ENCODE peak calls at places on chromosomes 12 and 14, in four cellular contexts. D, M, J and C are unnamed samples.
A peak's percentile ranks its signal among the peaks of the same experiment; 100 is the strongest.

GRCh38 chr12:114269153-114269552 is 136.8 kb downstream of the TBX5 start:
- DNase-seq in M (no peak), D (no peak), J (no peak), C (no peak)

GRCh38 chr12:130966443-130967030 is 12.8 kb downstream of the ADGRD1 start:
- DNase-seq in M (no peak), J (no peak), D (no peak), C (no peak)

GRCh38 chr12:94760786-94761185 is 110.4 kb upstream of the TMCC3 start:
- DNase-seq in M (peak; percentile 47), J (no peak), D (peak; percentile 45), C (no peak)

GRCh38 chr12:124636138-124636968 is 68.9 kb upstream of the NCOR2 start:
- DNase-seq in M (peak; percentile 87), D (peak; percentile 76), J (peak; percentile 89), C (no peak)

GRCh38 chr14:99936056-99936455 is 129.2 kb upstream of the EVL start:
- DNase-seq in D (peak; percentile 85), J (peak; percentile 42), M (peak; percentile 25), C (no peak)

GRCh38 chr14:89507521-89507920 is 90.5 kb upstream of the FOXN3 start:
- DNase-seq in D (peak; percentile 93), M (peak; percentile 76), J (peak; percentile 91), C (peak; percentile 39)

GRCh38 chr12:119318811-119319210 is 15.7 kb upstream of the CCDC60 start:
- DNase-seq in J (no peak), D (no peak), M (no peak), C (no peak)

GRCh38 chr12:131287938-131288797 is 334.5 kb downstream of the ADGRD1 start:
- DNase-seq in M (no peak), J (no peak), D (no peak), C (no peak)

GRCh38 chr12:7439579-7440505 is 4.1 kb downstream of the CD163L1 start:
- DNase-seq in D (peak; percentile 68), J (no peak), M (peak; percentile 61), C (no peak)

GRCh38 chr12:120376416-120376815 is 7.5 kb upstream of the MSI1 start:
- DNase-seq in J (peak; percentile 18), D (no peak), M (no peak), C (no peak)

GRCh38 chr12:86312258-86312657 is 56.1 kb upstream of the MGAT4C start:
- DNase-seq in J (no peak), D (no peak), M (no peak), C (no peak)

GRCh38 chr14:100317897-100318808 is 5.0 kb upstream of the SLC25A47 start:
- DNase-seq in M (peak; percentile 60), J (no peak), D (peak; percentile 46), C (no peak)

GRCh38 chr14:38001501-38001900 is 206.2 kb upstream of the SSTR1 start:
- DNase-seq in M (no peak), D (no peak), J (no peak), C (no peak)

GRCh38 chr12:31274520-31275300 is 51.2 kb downstream of the SINHCAF start:
- DNase-seq in D (no peak), M (no peak), J (no peak), C (no peak)

GRCh38 chr12:214005-214736 is at the start of gene SLC6A12:
- DNase-seq in M (no peak), D (no peak), J (no peak), C (no peak)

GRCh38 chr14:88013750-88014349 is 8.9 kb downstream of the GPR65 start:
- DNase-seq in J (peak; percentile 84), M (peak; percentile 82), D (peak; percentile 58), C (no peak)

GRCh38 chr12:122834229-122834920 is 882 bp upstream of the HIP1R start:
- DNase-seq in D (peak; percentile 41), J (peak; percentile 74), M (peak; percentile 45), C (no peak)
- TF ChIP-seq CTCF in D (peak; percentile 34), J (peak; percentile 42), M (peak; percentile 16), C (no peak)

DNA sequence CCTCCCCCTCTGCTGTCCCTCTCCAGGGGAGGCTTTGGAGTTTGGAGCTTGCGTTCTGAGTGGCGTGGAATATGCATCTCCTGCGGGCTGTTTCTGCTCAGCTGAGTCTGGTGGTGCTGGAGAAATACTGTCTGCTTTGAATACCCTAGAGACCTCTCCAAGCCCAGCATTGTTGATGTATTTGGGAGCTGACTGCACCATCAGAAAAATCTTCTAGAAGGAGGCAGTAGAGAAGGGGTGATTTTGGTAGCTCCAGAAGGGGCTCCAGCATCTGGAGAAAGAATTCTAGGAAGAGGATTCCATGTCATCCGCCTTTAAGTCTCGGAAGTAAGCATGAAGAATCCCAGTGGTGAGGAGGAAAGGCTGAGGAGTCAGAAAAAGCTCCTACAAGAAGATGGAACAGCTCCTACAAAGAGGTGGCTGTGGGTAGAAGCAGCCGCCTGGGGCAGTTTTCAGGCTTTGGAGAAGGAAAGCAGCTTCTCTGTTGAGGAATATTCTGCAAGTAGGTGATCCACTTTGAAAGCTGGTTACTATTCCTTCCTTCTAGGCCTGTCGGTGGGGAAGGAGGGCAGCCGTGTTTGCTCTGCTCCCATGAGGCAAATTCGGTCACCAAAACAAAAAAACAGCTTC is 9.7 kb downstream of the MLXIP start:
- DNase-seq in J (no peak), M (peak; percentile 61), D (no peak), C (no peak)
- H3K4me3 ChIP-seq in J (no peak overlapping the region), M (no peak overlapping the region), D (no peak overlapping the region), C (no peak overlapping the region)

DNA sequence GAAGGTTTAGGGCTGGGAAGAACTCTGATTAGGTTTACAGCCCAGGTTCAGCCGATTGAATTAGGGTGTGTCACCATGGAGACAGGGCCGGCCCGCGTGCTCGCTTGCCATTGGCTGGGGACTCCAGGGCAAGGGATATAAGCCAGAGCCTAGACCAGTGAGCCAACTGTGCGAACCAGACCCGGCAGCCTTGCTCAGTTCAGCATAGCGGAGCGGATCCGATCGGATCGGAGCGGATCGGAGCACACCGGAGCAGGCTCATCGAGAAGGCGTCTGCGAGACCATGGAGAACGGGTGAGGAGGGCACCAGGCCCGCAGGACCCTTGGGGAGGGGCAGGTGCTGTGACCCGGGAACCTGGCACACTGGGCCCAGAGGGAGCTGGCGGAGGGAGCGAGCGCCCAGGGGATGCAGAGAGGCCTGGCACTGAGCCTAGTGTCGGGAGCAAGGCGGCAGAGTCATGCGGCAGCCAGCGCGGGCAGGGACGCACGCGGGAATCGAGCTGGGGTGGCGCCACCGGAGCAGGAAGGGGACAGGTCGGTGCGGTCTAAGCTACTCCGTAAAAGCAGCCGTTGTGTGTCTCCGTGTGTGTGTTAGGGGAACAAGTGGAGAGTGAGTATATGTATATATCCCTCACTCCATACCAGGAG is at the start of gene PNP:
- DNase-seq in D (peak; percentile 83), M (peak; percentile 92), J (peak; percentile 92), C (peak; percentile 52)
- TF ChIP-seq CTCF in D (no peak), M (no peak), J (no peak), C (no peak)

DNA sequence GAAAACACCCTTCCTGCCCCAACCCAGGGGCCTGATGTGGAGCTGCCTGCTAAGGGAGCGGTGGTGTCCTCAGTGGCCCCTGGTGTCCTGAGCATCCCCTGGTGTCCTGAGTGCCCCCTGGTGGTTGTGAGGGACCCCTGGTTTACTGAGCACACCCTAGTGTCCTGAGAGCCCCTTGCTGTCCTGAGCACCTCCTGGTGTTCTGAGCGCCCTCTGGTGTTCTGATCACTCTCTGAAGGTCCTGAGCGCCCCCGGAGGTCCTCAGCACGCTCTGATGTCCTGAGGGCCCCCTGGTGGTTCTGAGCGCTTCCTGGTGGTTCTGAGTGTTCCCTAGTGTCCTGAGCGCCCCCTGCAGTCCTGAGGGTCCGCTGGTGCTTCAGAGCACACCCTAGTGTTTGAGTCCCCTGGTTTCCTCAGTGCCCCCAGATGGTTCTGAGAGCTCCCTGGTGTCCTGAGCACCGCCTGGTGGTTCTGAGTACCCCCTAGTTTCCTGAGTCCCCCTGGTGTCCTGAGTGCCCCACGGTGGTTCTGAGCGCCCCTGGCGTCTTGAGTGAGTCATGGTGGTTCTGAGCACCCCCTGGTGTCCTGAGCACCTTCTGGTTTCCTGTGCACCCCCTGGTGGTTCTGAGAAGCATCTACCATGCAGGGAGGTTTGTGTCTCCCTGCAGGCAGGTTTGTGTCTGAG is 1004.2 kb downstream of the TMEM121 start:
- DNase-seq in D (no peak), M (no peak), J (no peak), C (no peak)
- H3K4me3 ChIP-seq in D (no peak overlapping the region), M (no peak overlapping the region), J (no peak overlapping the region), C (no peak overlapping the region)

GRCh38 chr12:56298828-56299227 is 1.3 kb downstream of the CS start:
- DNase-seq in D (no peak), M (no peak), J (no peak), C (no peak)
- TF ChIP-seq CTCF in D (no peak), M (no peak), J (no peak), C (no peak)

DNA sequence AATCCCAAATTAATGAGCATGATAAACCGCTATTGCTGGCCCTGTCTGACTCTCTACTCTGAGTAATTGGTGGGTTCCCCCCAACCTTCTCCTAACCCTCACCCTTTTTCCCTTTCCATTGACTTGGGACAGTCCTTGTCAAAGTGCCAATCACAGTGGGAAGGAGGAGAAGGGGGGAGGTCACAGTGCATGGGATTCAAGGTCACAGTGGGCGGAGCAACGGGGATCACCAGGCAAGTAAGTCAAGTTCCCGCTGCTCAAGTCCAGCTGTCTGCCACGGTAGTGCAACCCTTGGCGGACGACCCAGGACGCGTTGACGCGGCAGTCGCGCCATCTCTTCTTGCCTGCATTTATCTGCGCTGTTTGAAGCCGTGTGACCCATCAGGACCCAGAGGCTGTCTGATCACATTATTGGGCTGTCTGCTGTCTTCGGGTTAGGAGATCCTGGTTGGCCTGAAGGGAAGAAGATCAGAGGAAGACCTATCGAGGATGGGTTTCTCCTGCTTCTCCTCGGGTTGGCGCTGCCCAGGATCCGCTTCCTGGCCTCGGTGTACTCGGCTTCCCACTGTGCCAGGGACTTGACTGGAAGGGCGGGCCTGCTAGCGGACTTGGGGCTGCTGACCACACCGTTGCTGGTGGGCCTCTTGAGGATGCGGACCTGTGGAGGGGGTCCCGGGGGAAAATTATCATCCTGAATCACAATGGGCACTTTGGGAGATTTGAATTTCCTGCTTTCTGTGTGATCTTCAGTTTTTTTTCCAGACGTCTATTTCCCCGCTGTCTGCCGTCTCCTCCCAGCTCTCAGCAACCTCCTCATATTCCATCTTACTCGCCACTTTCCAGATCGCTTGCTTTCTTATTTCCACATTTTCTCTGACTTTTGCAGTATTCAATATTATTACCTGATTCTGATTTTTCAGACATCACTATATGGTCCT is 3.1 kb upstream of the MDM2 start:
- DNase-seq in D (no peak), M (no peak), J (no peak), C (no peak)
- H3K4me3 ChIP-seq in D (no peak overlapping the region), M (no peak overlapping the region), J (no peak overlapping the region), C (no peak overlapping the region)

GRCh38 chr14:74084277-74085046 is at the start of the genes ALDH6A1 and LIN52:
- DNase-seq in J (peak; percentile 100), M (peak; percentile 100), D (peak; percentile 100), C (peak; percentile 100)
- TF ChIP-seq CTCF in J (no peak), M (no peak), D (no peak), C (no peak)

DNA sequence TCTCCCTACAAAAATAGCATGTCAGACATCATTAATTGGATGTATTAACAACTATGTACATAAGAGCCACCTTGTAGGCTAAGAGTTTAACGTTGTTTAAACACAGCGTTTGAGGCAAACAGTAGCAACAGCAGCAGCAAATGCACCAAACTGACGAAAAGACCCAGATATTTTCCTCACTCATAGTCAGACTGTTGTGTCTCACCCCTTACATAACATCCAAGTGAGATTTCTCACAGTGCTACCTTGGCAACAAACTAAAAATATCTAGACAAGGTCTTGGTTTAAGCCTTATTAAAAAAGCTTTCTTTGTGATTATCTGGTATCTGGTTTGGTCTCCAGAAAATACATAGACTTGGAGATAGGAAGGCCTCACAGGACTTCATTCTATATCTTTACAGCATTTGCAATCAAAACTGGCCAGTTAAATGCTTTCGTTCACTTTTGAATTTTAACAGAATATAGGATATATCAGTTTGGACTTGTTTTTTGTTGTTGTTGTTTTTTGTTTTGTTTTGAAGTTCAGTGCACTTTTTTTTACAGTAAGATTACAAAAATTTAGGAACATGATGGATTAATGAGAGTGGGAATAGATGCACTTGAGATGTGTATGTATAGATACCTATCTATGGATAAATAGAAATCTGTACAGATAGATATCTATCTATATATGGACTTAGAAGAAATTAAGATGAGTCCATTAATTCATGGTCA is 4.1 kb downstream of the BHLHE41 start:
- DNase-seq in J (peak; percentile 51), D (peak; percentile 56), M (no peak), C (no peak)
- H3K4me3 ChIP-seq in J (peak overlapping the region; percentile 77), D (no peak overlapping the region), M (no peak overlapping the region), C (no peak overlapping the region)